ENCODE peak calls at places on chromosomes 12 and 14, in seven cellular contexts. F is psoas muscle, X is left lung, Q is Peyer's patch, V is tibial artery, Z is cardiac muscle cell, C is A549. G is an unnamed sample. For H3K4me1, the result is how much of the 10 kb centered on the place peaks cover.

GRCh38 chr12:29050503-29050902 is 98.6 kb upstream of the FAR2 start:
- DNase-seq in F (no peak), X (no peak), Q (no peak), V (no peak), Z (no peak), C (no peak), G (no peak)

GRCh38 chr14:76050797-76051392 is 65.3 kb downstream of the IFT43 start:
- DNase-seq in F (no peak), X (no peak), Q (peak), V (peak), Z (peak), C (peak), G (peak)

GRCh38 chr12:6752181-6752930 is 585 bp downstream of the MLF2 start:
- DNase-seq in F (no peak), X (peak), Q (peak), V (peak), Z (peak), C (peak), G (peak)

GRCh38 chr14:25056688-25057078 is 6.7 kb upstream of the STXBP6 start:
- DNase-seq in F (no peak), X (no peak), Q (no peak), V (no peak), Z (no peak), C (no peak), G (no peak)

GRCh38 chr14:44995196-44995595 is 33.2 kb downstream of the TOGARAM1 start:
- DNase-seq in F (no peak), X (no peak), Q (no peak), V (no peak), Z (peak), C (no peak), G (no peak)

GRCh38 chr12:5102261-5102789 is 58.6 kb downstream of the KCNA5 start:
- DNase-seq in F (no peak), X (no peak), Q (no peak), V (no peak), Z (no peak), C (no peak), G (no peak)

GRCh38 chr14:89276424-89276975 is 140.5 kb downstream of the FOXN3 start:
- DNase-seq in F (no peak), X (peak), Q (peak), V (no peak), Z (no peak), C (no peak), G (peak)

GRCh38 chr14:96080571-96080970 is 41.4 kb downstream of the C14orf132 start:
- DNase-seq in F (no peak), X (peak), Q (peak), V (no peak), Z (no peak), C (no peak), G (no peak)

GRCh38 chr14:34539407-34540180 is at the start of gene EAPP:
- DNase-seq in F (peak), X (peak), Q (peak), V (peak), Z (peak), C (peak), G (peak)

GRCh38 chr14:103121846-103122577 is 1.2 kb upstream of the TNFAIP2 start:
- DNase-seq in F (peak), X (peak), Q (peak), V (peak), Z (peak), C (peak), G (peak)

GRCh38 chr12:54215990-54216579 is 27.3 kb upstream of the SMUG1 start:
- DNase-seq in F (no peak), X (peak), Q (peak), V (no peak), Z (no peak), C (no peak), G (no peak)

GRCh38 chr14:37824936-37825698 is 229.7 kb downstream of the TTC6 start:
- DNase-seq in F (no peak), X (no peak), Q (no peak), V (no peak), Z (no peak), C (no peak), G (no peak)

GRCh38 chr12:131482686-131483085 is 228.2 kb upstream of the SFSWAP start:
- DNase-seq in F (no peak), X (no peak), Q (no peak), V (no peak), Z (no peak), C (no peak), G (no peak)

GRCh38 chr12:29253916-29254625 is 105.0 kb downstream of the FAR2 start:
- DNase-seq in F (no peak), X (no peak), Q (no peak), V (no peak), Z (no peak), C (no peak), G (no peak)

GRCh38 chr12:56838602-56839488 is 75.7 kb downstream of the HSD17B6 start:
- DNase-seq in F (no peak), X (no peak), Q (no peak), V (no peak), Z (no peak), C (no peak), G (no peak)

GRCh38 chr12:42918387-42918786 is 328.8 kb upstream of the PRICKLE1 start:
- DNase-seq in F (no peak), X (no peak), Q (no peak), V (no peak), Z (peak), C (no peak), G (no peak)

GRCh38 chr12:110466791-110467190 is 1.3 kb downstream of the GPN3 start:
- DNase-seq in F (no peak), X (no peak), Q (no peak), V (no peak), Z (no peak), C (no peak), G (no peak)
- H3K4me3 ChIP-seq in F (peak), X (no peak), Q (no peak), V (peak), Z (peak), C (peak), G (no peak)

GRCh38 chr12:106122004-106122403 is 16.8 kb downstream of the NUAK1 start:
- DNase-seq in F (no peak), X (no peak), Q (no peak), V (no peak), Z (no peak), C (no peak), G (no peak)
- H3K4me1 ChIP-seq in F (half or more), X (under half), Q (under half), V (half or more), Z (under half), C (half or more), G (half or more)

DNA sequence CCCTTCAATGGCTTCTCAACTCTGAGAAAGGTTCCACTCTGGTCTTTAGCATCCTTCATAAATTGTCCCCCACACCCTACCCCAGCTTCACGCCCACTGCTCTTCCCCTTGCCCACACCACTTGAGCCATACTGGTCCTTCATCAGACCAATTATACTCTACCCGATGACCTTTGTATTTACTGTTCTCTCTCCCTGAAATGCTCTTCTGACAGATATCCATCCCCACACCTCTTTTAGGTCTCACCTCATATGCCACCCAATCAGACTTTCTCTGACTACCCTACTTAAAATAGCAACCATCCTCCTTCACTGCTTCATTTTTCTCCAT is 135.7 kb downstream of the MED13L start:
- DNase-seq in F (no peak), X (no peak), Q (no peak), V (no peak), Z (no peak), C (no peak), G (no peak)
- H3K27ac ChIP-seq in F (peak), X (no peak), Q (no peak), V (peak), Z (no peak), C (no peak), G (no peak)

DNA sequence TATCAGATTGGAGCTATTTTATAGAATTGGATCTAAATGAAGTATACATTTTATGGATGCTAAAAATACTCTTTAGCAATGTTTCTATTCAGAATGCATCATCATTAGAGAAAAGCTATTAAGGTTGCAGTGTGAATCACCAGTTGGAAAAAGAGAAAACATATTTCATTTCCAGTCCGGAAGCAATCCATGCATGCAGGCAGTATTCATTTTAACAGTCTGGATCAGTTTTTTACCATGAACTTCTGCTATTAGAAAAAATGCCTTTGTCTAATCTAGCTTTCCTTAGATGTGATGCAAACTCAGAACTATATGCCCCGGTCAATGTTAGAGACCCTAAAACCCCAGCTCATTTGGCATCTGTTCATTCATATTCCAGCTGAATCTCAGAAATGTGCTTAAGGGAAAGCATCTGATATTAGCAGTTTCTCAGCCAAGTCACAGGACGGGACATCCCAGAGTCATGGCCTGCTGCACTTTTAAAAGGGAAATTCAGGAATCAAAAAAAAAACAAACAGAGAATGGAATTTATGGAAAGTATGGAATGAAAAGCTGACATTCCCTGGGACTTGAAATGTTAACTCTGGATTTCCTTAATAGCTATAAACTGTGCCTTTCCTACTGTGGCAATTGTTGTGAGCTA is 8.5 kb downstream of the IRAK3 start:
- DNase-seq in F (no peak), X (no peak), Q (no peak), V (no peak), Z (no peak), C (no peak), G (no peak)
- H3K4me3 ChIP-seq in F (no peak), X (no peak), Q (no peak), V (no peak), Z (no peak), C (no peak), G (no peak)

G was measured in SJSA1.